ENCODE peak calls at places on chromosomes 2 and 18, in eight cellular contexts. Y, A, V, T, B, C, Q and N are unnamed samples.

GRCh38 chr18:10059610-10060468 is 146.0 kb downstream of the VAPA start:
- DNase-seq in T (no peak), C (no peak), B (no peak), Q (peak), V (no peak), Y (no peak), A (no peak), N (no peak)

GRCh38 chr18:48825101-48825745 is 125.5 kb downstream of the SMAD7 start:
- DNase-seq in A (no peak), Q (no peak), B (peak), C (peak), V (peak), Y (peak), T (no peak), N (peak)

GRCh38 chr2:231113489-231113888 is 11.4 kb downstream of the HTR2B start:
- DNase-seq in Y (no peak), A (no peak), V (no peak), B (no peak), Q (no peak), C (no peak), T (no peak), N (no peak)

GRCh38 chr2:42959148-42959992 is 167.0 kb upstream of the HAAO start:
- DNase-seq in V (peak), B (peak), C (no peak), A (no peak), T (no peak), Q (no peak), Y (peak), N (peak)

GRCh38 chr2:177391822-177392372 is 676 bp upstream of the AGPS start:
- DNase-seq in Q (no peak), V (no peak), C (no peak), Y (no peak), A (no peak), B (no peak), T (no peak), N (no peak)

GRCh38 chr2:205403244-205403845 is 279.0 kb upstream of the NRP2 start:
- DNase-seq in B (peak), V (peak), T (no peak), A (no peak), Y (no peak), C (peak), Q (no peak), N (peak)

GRCh38 chr2:158131919-158132566 is 30.4 kb downstream of the UPP2 start:
- DNase-seq in C (no peak), V (no peak), A (no peak), B (no peak), T (no peak), Y (no peak), Q (no peak), N (no peak)

GRCh38 chr2:100270381-100271146 is 51.7 kb downstream of the LONRF2 start:
- DNase-seq in B (no peak), Y (no peak), T (no peak), C (no peak), V (no peak), A (no peak), Q (no peak), N (no peak)

GRCh38 chr2:131425191-131426021 is 50.5 kb upstream of the TUBA3D start:
- DNase-seq in Y (no peak), T (no peak), V (no peak), A (no peak), B (no peak), Q (no peak), C (no peak), N (no peak)

GRCh38 chr2:79670198-79670597 is 157.3 kb downstream of the CTNNA2 start:
- DNase-seq in B (no peak), Y (peak), V (no peak), T (no peak), A (no peak), Q (peak), C (no peak), N (no peak)

GRCh38 chr2:164981217-164981990 is 26.1 kb upstream of the SLC38A11 start:
- DNase-seq in B (peak), V (peak), A (no peak), T (no peak), C (peak), Y (no peak), Q (peak), N (peak)

GRCh38 chr2:47735912-47736311 is 47.0 kb upstream of the MSH6 start:
- DNase-seq in V (no peak), T (peak), A (no peak), Y (no peak), C (no peak), Q (no peak), B (no peak), N (no peak)

GRCh38 chr2:176002684-176003225 is 688 bp upstream of the LNPK start:
- DNase-seq in A (no peak), Y (no peak), Q (no peak), B (peak), V (peak), C (peak), T (no peak), N (peak)

GRCh38 chr2:17878222-17879136 is at the start of gene KCNS3:
- DNase-seq in T (peak), C (peak), B (peak), V (peak), A (no peak), Y (peak), Q (peak), N (peak)

GRCh38 chr2:176872406-176872805 is 340.2 kb upstream of the HNRNPA3 start:
- DNase-seq in A (no peak), C (no peak), Y (no peak), B (no peak), T (no peak), Q (no peak), V (no peak), N (no peak)

GRCh38 chr2:24914713-24915112 is 5.3 kb downstream of the ADCY3 start:
- DNase-seq in Q (no peak), T (no peak), V (no peak), B (no peak), C (no peak), Y (no peak), A (no peak), N (no peak)

GRCh38 chr2:68900496-68901198 is 29.4 kb upstream of the BMP10 start:
- DNase-seq in T (no peak), A (no peak), B (no peak), Y (no peak), V (peak), C (no peak), Q (no peak), N (peak)

GRCh38 chr2:96135621-96136020 is 2.7 kb downstream of the ASTL start:
- DNase-seq in T (no peak), C (no peak), A (no peak), V (no peak), B (no peak), Y (peak), Q (no peak), N (no peak)

GRCh38 chr2:204354442-204354856 is 190.8 kb upstream of the PARD3B start:
- DNase-seq in A (no peak), B (no peak), V (no peak), Q (no peak), T (no peak), C (no peak), Y (no peak), N (no peak)

GRCh38 chr2:209458018-209458979 is 34.5 kb downstream of the MAP2 start:
- DNase-seq in Q (peak), A (no peak), Y (no peak), T (no peak), B (no peak), V (peak), C (no peak), N (no peak)

GRCh38 chr2:106011993-106012392 is 182.1 kb downstream of the UXS1 start:
- DNase-seq in T (no peak), V (no peak), Q (no peak), Y (no peak), A (no peak), B (no peak), C (no peak), N (no peak)

GRCh38 chr2:180307096-180307495 is 300.0 kb upstream of the CWC22 start:
- DNase-seq in C (no peak), B (no peak), T (no peak), A (no peak), V (no peak), Q (no peak), Y (no peak), N (no peak)

DNA sequence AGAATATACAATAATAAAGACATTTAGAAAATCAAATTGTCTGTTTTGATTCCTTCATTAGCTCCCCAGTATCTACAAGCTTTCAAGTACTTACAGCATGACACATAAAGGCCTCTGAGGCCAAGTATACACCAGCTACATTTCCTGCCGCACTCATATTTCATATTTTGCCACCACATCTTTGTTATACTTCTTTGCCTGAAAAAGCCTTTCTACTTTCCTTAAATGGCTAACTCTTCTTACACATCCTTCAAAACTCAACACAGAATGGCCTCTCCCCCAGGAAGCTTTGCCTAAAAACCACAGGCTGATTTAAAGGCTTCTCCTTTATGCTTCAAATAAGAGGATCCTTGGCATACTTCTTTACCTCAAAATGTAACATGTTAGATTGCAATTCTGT is 4.5 kb downstream of the STK17B start:
- DNase-seq in A (no peak), V (peak), Y (no peak), Q (no peak), T (no peak), B (peak), C (peak), N (peak)
- H3K4me3 ChIP-seq in A (peak), V (peak), Y (peak), Q (no peak), T (peak), B (no peak), C (no peak), N (no peak)

DNA sequence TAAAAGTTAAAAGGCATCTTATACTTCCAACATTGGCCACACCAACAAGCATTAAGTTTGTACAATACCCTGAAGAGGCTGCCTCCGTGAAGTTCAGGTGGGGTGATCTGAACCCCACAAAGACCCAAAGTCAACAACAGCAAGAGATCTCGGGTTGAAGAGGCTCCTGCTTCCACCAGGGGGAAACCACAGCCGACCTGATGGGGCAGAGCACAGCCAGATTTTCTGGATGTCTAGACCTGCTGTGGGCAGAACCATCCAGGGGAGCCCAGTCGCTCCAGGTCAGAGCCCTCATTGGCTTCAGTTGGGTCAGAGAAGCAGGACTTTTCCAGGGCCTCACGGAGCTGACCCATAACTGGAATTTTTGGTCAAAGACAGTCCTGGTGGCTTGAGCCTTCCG is 66.5 kb upstream of the ACKR3 start:
- DNase-seq in B (no peak), C (no peak), A (no peak), Y (no peak), Q (no peak), V (peak), T (peak), N (no peak)
- TF ChIP-seq CTCF in B (peak), C (peak), A (no peak), Y (no peak), Q (peak), V (peak), T (peak), N (no peak)

GRCh38 chr2:59905731-59906130 is 647.7 kb downstream of the BCL11A start:
- DNase-seq in T (no peak), V (no peak), C (no peak), B (no peak), A (no peak), Y (no peak), Q (no peak), N (no peak)
- H3K4me3 ChIP-seq in T (no peak), V (no peak), C (no peak), B (no peak), A (no peak), Y (no peak), Q (no peak), N (no peak)

GRCh38 chr2:174442546-174443510 is 44.0 kb downstream of the GPR155 start:
- DNase-seq in T (peak), B (peak), C (peak), V (peak), A (no peak), Q (no peak), Y (no peak), N (peak)
- TF ChIP-seq CTCF in T (peak), B (no peak), C (no peak), V (no peak), A (no peak), Q (no peak), Y (no peak), N (no peak)

DNA sequence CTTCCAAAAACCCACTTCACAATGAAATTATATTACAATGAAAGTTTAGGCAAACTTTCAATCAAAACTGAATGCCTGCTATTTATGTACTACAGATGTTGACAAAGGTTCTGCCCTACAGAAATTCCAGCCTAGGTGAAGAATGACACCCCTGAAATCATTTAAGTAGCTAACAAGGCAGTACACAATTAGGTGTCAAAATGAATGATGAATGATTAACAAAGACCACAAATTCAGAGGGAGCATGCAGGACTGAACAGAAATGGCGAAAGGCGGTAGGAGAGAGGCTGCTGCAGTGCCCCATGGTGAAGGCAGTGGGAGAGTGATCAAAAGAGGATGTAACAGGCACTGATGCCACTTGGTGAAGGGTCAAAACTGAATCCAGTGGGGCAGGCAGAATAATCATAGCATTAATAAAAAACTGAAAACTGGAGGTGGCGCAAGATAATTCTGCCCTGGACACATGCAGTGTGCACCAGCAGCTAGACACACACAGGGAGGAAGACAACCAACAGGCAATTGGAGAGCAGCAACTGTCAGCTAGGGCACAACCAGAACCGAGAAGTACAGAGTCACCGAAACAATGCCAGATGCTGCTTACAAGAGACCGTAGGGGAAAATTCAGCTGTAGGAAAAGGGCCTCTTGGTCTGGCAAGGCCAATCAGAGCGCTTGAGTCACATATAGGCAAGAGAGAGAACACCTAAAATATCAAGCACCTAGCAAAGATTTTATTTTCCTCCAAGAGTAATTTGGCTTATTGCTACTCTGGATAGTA is 4.5 kb downstream of the TMEM131 start:
- DNase-seq in Q (no peak), V (no peak), T (peak), B (no peak), Y (no peak), A (no peak), C (no peak), N (no peak)
- H3K4me3 ChIP-seq in Q (no peak), V (no peak), T (peak), B (no peak), Y (no peak), A (no peak), C (no peak), N (no peak)

GRCh38 chr2:12504443-12504842 is 212.3 kb upstream of the TRIB2 start:
- DNase-seq in T (no peak), V (peak), Y (no peak), Q (no peak), C (no peak), B (peak), A (no peak), N (peak)

GRCh38 chr2:12506846-12507245 is 209.9 kb upstream of the TRIB2 start:
- DNase-seq in Y (no peak), A (no peak), V (peak), Q (no peak), C (no peak), T (no peak), B (peak), N (no peak)

GRCh38 chr2:12502759-12503158 is 214.0 kb upstream of the TRIB2 start:
- DNase-seq in C (no peak), T (no peak), Q (no peak), V (no peak), A (no peak), Y (no peak), B (peak), N (no peak)

GRCh38 chr2:12510070-12510469 is 206.7 kb upstream of the TRIB2 start:
- DNase-seq in B (no peak), C (no peak), V (no peak), A (no peak), Q (no peak), Y (no peak), T (no peak), N (no peak)

DNA sequence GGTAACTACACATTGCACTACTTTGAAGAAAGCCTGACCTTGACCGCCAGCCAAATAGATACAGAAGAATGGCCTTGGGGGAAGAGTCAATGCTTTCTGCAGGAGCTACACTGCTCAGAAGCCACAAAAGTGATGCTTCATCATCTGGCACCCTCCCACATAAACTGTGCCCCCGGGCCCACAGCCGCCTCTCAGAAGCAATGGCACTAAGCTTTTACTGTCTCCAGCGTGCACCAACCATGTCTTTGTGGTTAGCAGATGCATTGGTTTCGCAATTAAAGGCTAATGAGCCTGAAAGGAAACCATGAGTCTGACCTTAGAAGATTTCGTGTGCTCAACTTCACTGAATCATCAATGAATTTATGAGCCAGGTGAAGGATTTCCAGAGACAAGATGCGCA is 209.4 kb upstream of the TRIB2 start:
- DNase-seq in C (peak), Y (no peak), A (no peak), Q (peak), T (no peak), B (peak), V (peak), N (peak)
- TF ChIP-seq CTCF in C (no peak), Y (no peak), A (no peak), Q (no peak), T (no peak), B (no peak), V (no peak), N (no peak)

DNA sequence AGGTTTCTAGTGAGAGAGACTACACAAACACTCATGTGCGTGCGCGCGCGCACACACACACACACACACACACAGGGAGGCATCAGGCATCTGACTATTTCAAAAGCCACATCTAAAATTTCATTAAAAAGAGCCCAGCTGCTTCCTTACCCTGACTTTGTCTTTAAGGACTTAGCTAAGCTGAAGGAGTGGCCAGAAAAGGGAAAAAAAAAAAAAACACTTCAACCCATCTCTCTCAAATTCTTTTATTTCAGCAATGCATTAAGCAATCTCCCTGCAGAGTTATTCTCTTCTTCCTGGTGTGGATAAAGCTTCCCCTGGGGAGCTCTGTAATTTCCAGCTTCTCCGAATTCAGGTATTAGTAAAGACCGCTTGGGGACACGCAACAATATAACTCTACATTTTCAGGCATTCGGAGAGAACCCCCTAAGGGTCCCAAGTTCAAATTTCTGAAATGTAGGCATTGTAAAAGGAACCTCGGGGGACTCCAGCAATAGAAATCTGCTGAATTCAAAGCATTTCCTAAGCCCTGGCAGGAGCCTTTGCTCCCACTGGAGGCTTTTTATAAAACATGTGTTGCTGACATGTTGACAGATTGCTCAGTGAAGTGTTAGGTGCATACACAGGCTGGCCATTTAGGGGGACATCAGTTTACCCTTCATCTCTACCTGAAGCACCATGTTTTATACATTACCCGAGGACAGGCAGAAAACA is 66.9 kb downstream of the ZNF521 start:
- DNase-seq in V (peak), A (no peak), Y (no peak), C (peak), T (no peak), B (peak), Q (peak), N (peak)
- H3K4me3 ChIP-seq in V (no peak), A (no peak), Y (no peak), C (no peak), T (no peak), B (peak), Q (no peak), N (no peak)

DNA sequence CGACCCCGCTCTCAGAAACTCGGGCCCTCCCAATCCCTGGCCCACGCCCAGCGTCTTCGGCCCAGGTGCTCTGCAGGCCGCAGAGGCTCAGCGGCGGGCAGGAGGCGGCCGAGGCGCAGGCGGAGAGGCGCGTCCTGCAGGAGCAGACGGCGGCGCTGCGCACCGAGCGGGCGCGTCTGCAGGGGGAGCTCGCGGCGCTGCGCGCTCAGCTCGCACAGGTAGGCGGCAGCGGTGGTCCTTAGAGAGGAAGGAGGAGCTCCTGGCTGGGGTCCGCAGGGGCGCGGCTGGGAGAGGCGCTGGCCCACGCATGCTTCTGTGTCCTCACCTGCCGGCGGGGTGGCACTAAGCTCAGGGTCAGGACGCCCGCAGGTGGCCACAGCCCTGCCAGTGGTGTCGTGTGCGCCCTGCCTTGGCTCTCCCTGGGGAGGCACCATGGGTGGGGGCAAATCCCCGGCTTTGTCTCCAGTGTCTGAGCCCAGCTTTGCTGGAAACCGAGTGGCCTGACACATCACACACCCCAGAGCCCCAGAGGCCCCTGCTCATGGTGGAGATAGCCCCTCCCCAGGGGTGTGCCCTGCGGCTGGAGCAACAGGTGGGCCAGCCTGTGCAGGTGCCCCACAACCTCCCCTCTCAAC is 14.9 kb upstream of the SNED1 start:
- DNase-seq in A (no peak), C (no peak), Q (peak), V (peak), B (no peak), T (peak), Y (peak), N (peak)
- TF ChIP-seq CTCF in A (peak), C (no peak), Q (peak), V (peak), B (no peak), T (peak), Y (peak), N (peak)